ENCODE peak calls at places on chromosomes 1 and 21, in five cellular contexts. J is PC-9, I is DND-41, D is mammary epithelial cell, S is thoracic aorta. U is an unnamed sample.

GRCh38 chr1:199157494-199157893 is 518.7 kb downstream of the PTPRC start:
- DNase-seq in J (peak; percentile 37), D (peak; percentile 67), S (no peak), I (no peak), U (no peak)

GRCh38 chr1:202156590-202156989 is 3.8 kb downstream of the PTPN7 start:
- DNase-seq in I (no peak), D (no peak), J (no peak), S (no peak), U (no peak)

GRCh38 chr1:162028726-162029125 is 5.1 kb upstream of the OLFML2B start:
- DNase-seq in S (no peak), J (no peak), D (no peak), I (no peak), U (no peak)

GRCh38 chr1:15994590-15995351 is 9.3 kb upstream of the SRARP start:
- DNase-seq in D (peak; percentile 40), I (no peak), S (no peak), J (peak; percentile 55), U (no peak)

GRCh38 chr1:63532727-63533126 is 9.4 kb downstream of the EFCAB7 start:
- DNase-seq in I (no peak), J (no peak), D (no peak), S (no peak), U (no peak)

GRCh38 chr21:42061866-42062542 is 9.1 kb upstream of the UMODL1 start:
- DNase-seq in J (no peak), S (no peak), I (peak; percentile 91), D (no peak), U (peak; percentile 59)

GRCh38 chr1:19359357-19359756 is 47.2 kb downstream of the SLC66A1 start:
- DNase-seq in D (no peak), J (no peak), S (no peak), I (no peak), U (no peak)

GRCh38 chr1:75133754-75134655 is at the start of gene LHX8:
- DNase-seq in J (no peak), I (no peak), D (no peak), S (no peak), U (no peak)

GRCh38 chr1:182196897-182197546 is 135.5 kb upstream of the ZNF648 start:
- DNase-seq in I (no peak), S (peak; percentile 19), D (no peak), J (no peak), U (no peak)

GRCh38 chr1:6695861-6696260 is 5.8 kb downstream of the DNAJC11 start:
- DNase-seq in S (no peak), I (no peak), D (no peak), J (no peak), U (no peak)

GRCh38 chr1:178650950-178651461 is 74.0 kb upstream of the RALGPS2 start:
- DNase-seq in D (no peak), I (no peak), J (no peak), S (no peak), U (no peak)

GRCh38 chr1:176987016-176987415 is 177.5 kb downstream of the ASTN1 start:
- DNase-seq in S (no peak), D (peak; percentile 58), J (no peak), I (no peak), U (no peak)

GRCh38 chr1:109193653-109194590 is 19.8 kb upstream of the SARS1 start:
- DNase-seq in S (no peak), J (peak; percentile 61), D (no peak), I (peak; percentile 61), U (no peak)

GRCh38 chr1:12549460-12550349 is 68.3 kb downstream of the DHRS3 start:
- DNase-seq in J (peak; percentile 94), S (no peak), I (no peak), D (peak; percentile 97), U (no peak)

GRCh38 chr1:25754421-25755195 is 45.4 kb upstream of the SELENON start:
- DNase-seq in D (no peak), I (no peak), S (no peak), J (no peak), U (no peak)

GRCh38 chr1:37722181-37723071 is 30.1 kb downstream of the CDCA8 start:
- DNase-seq in I (no peak), D (no peak), S (no peak), J (no peak), U (no peak)

GRCh38 chr1:180247061-180247460 is 17.0 kb downstream of the LHX4 start:
- DNase-seq in I (no peak), J (no peak), D (peak; percentile 41), S (no peak), U (no peak)

GRCh38 chr1:8118031-8118451 is 91.9 kb upstream of the ERRFI1 start:
- DNase-seq in S (no peak), D (no peak), I (no peak), J (no peak), U (no peak)

GRCh38 chr1:172380441-172381244 is 39.8 kb upstream of the C1orf105 start:
- DNase-seq in I (peak; percentile 52), S (no peak), D (no peak), J (no peak), U (no peak)

GRCh38 chr1:56537660-56538059 is 41.7 kb downstream of the PLPP3 start:
- DNase-seq in I (no peak), J (no peak), D (no peak), S (no peak), U (no peak)
- H3K4me1 ChIP-seq in I (peaks cover 35% of the 10 kb centered on the region), J (no peaks in the 10 kb centered on the region), D (peaks cover 14% of the 10 kb centered on the region), S (peaks cover 22% of the 10 kb centered on the region), U (no peaks in the 10 kb centered on the region)

DNA sequence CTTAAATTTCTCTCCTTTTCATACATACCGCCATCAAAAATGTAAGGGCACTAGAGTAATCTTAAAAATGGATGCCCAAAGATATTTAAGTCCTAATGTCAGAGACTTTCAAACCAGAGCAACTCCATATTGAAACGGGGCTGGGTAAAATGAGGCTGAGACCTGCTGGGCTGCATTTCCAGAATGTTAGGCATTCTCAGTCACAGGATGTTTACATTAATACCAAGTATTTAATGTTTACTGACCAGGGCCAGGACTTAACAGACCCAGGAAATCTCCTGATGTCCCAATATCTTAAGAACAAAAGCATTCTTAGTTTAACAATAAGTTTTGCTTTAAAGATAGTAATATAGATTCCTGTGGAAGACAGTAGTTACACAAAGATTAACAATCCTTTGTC is 563.9 kb upstream of the BEND5 start:
- DNase-seq in I (no peak), D (no peak), J (no peak), S (no peak), U (no peak)
- H3K9me3 ChIP-seq in I (no peaks in the 10 kb centered on the region), D (no peaks in the 10 kb centered on the region), J (peaks cover 14% of the 10 kb centered on the region), S (no peaks in the 10 kb centered on the region), U (no peaks in the 10 kb centered on the region)

DNA sequence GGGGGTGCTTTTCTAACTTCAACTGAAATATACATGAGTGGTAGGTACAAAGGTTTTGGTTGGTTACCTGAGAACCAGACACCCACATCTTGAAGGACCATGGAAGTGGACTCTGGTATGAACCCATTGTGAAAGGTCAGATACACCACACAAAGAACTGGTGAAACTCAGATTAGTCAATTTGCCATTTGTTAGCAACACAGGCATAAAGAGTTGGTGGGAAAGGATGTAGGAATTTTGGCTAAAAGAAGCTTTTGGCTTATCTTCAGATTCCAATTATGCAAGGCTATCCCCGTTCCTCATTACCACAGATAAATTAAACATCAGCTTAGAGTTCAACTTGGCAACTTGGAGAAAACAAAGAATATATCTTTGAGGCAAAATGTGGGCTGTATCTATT is 87.0 kb upstream of the IRF2BP2 start:
- DNase-seq in I (no peak), D (no peak), S (no peak), J (no peak), U (no peak)
- H3K4me1 ChIP-seq in I (no peaks in the 10 kb centered on the region), D (peaks cover 12% of the 10 kb centered on the region), S (no peaks in the 10 kb centered on the region), J (no peaks in the 10 kb centered on the region), U (no peaks in the 10 kb centered on the region)

GRCh38 chr1:219074084-219074728 is 99.5 kb upstream of the LYPLAL1 start:
- DNase-seq in S (no peak), I (no peak), D (no peak), J (no peak), U (no peak)

GRCh38 chr1:219067350-219067712 is 106.3 kb upstream of the LYPLAL1 start:
- DNase-seq in I (no peak), J (no peak), D (no peak), S (no peak), U (no peak)

GRCh38 chr1:219072329-219072728 is 101.3 kb upstream of the LYPLAL1 start:
- DNase-seq in I (no peak), D (no peak), J (no peak), S (no peak), U (no peak)

GRCh38 chr1:219066631-219067349 is 106.9 kb upstream of the LYPLAL1 start:
- DNase-seq in D (peak; percentile 62), J (peak; percentile 2), I (no peak), S (no peak), U (no peak)

GRCh38 chr1:219071209-219071608 is 102.5 kb upstream of the LYPLAL1 start:
- DNase-seq in D (no peak), S (no peak), I (no peak), J (no peak), U (no peak)
- H3K9me3 ChIP-seq in D (peaks cover 4% of the 10 kb centered on the region), S (no peaks in the 10 kb centered on the region), I (no peaks in the 10 kb centered on the region), J (peaks cover 3% of the 10 kb centered on the region), U (no peaks in the 10 kb centered on the region)

GRCh38 chr1:164575356-164575755 is 16.4 kb downstream of the PBX1 start:
- DNase-seq in D (no peak), S (no peak), I (no peak), J (no peak), U (no peak)
- H3K4me1 ChIP-seq in D (peaks cover 7% of the 10 kb centered on the region), S (peaks cover 9% of the 10 kb centered on the region), I (no peaks in the 10 kb centered on the region), J (no peaks in the 10 kb centered on the region), U (no peaks in the 10 kb centered on the region)

U was measured in effector memory CD4-positive, alpha-beta T cell.